ENCODE peak calls at places on chromosomes 16 and 17, in five cellular contexts. S is H54; C is KG1; D is gastrocnemius medialis; Y is effector memory CD4-positive, alpha-beta T cell. M is an unnamed sample.

GRCh38 chr17:30222741-30223175 is 12.7 kb downstream of the SLC6A4 start:
- DNase-seq in D (no peak), C (no peak), Y (no peak), S (no peak), M (no peak)

GRCh38 chr17:73744411-73744810 is 100.2 kb upstream of the SDK2 start:
- DNase-seq in S (no peak), D (no peak), Y (no peak), C (no peak), M (no peak)

GRCh38 chr17:40130352-40131042 is 8.7 kb downstream of the MSL1 start:
- DNase-seq in S (no peak), D (no peak), Y (no peak), C (no peak), M (peak)

GRCh38 chr17:82205720-82206508 is 6.7 kb downstream of the CCDC57 start:
- DNase-seq in C (peak), D (peak), Y (peak), S (peak), M (peak)

GRCh38 chr17:876272-876671 is 94.1 kb downstream of the MRM3 start:
- DNase-seq in C (peak), S (no peak), Y (no peak), D (no peak), M (no peak)

GRCh38 chr16:65254144-65254543 is 132.3 kb upstream of the CDH11 start:
- DNase-seq in C (no peak), D (no peak), Y (no peak), S (no peak), M (no peak)

GRCh38 chr17:4576729-4577322 is 7.5 kb upstream of the SMTNL2 start:
- DNase-seq in Y (no peak), S (no peak), C (no peak), D (no peak), M (no peak)

GRCh38 chr16:24018485-24018884 is 182.7 kb downstream of the PRKCB start:
- DNase-seq in D (no peak), C (no peak), S (no peak), Y (no peak), M (no peak)

GRCh38 chr17:50967795-50968194 is 101.6 kb upstream of the TOB1 start:
- DNase-seq in Y (no peak), S (no peak), D (no peak), C (no peak), M (no peak)

GRCh38 chr17:79928502-79929256 is 89.4 kb upstream of the CBX4 start:
- DNase-seq in D (no peak), C (no peak), Y (no peak), S (no peak), M (no peak)

GRCh38 chr17:47665655-47666054 is 15.9 kb downstream of the KPNB1 start:
- DNase-seq in S (no peak), Y (no peak), C (no peak), D (no peak), M (no peak)

GRCh38 chr17:5843366-5844026 is 226.7 kb upstream of the WSCD1 start:
- DNase-seq in Y (no peak), D (no peak), C (no peak), S (no peak), M (no peak)

GRCh38 chr17:76039121-76039520 is 12.0 kb upstream of the EVPL start:
- DNase-seq in D (no peak), C (no peak), S (no peak), Y (no peak), M (no peak)

GRCh38 chr16:1048442-1049112 is 24.0 kb upstream of the SSTR5 start:
- DNase-seq in C (no peak), Y (no peak), S (no peak), D (no peak), M (no peak)

GRCh38 chr16:61246592-61246991 is 789.6 kb downstream of the CDH8 start:
- DNase-seq in S (no peak), D (no peak), Y (no peak), C (no peak), M (no peak)

GRCh38 chr16:74601131-74601871 is 5.6 kb downstream of the GLG1 start:
- DNase-seq in D (no peak), C (no peak), S (no peak), Y (peak), M (peak)

GRCh38 chr16:27181020-27181419 is 22.3 kb upstream of the KDM8 start:
- DNase-seq in C (no peak), D (no peak), S (no peak), Y (no peak), M (no peak)

GRCh38 chr16:6048017-6048416 is 950.4 kb upstream of the EEF2KMT start:
- DNase-seq in D (no peak), Y (no peak), S (no peak), C (no peak), M (no peak)

GRCh38 chr17:77146882-77147281 is 6.1 kb downstream of the SEC14L1 start:
- DNase-seq in C (no peak), D (no peak), Y (no peak), S (no peak), M (no peak)

GRCh38 chr17:62870581-62870964 is 62.5 kb upstream of the MARCHF10 start:
- DNase-seq in C (no peak), S (no peak), D (no peak), Y (no peak), M (no peak)

GRCh38 chr17:72345536-72345935 is 224.7 kb downstream of the SOX9 start:
- DNase-seq in C (no peak), S (no peak), Y (no peak), D (no peak), M (no peak)

GRCh38 chr17:68705331-68706166 is 104.4 kb upstream of the FAM20A start:
- DNase-seq in C (no peak), Y (no peak), S (no peak), D (no peak), M (no peak)

GRCh38 chr17:33163827-33164555 is 129.1 kb downstream of the ASIC2 start:
- DNase-seq in C (no peak), Y (no peak), D (peak), S (no peak), M (no peak)

GRCh38 chr17:19262650-19263620 is 25.8 kb downstream of the EPN2 start:
- DNase-seq in S (no peak), C (no peak), D (no peak), Y (no peak), M (no peak)

GRCh38 chr16:19858006-19858653 is 26.5 kb downstream of the GPRC5B start:
- DNase-seq in C (no peak), Y (no peak), S (no peak), D (no peak), M (peak)

GRCh38 chr17:34852141-34852540 is 109.1 kb downstream of the CCT6B start:
- DNase-seq in Y (no peak), C (no peak), D (no peak), S (no peak), M (no peak)

GRCh38 chr17:63611354-63611753 is 10.7 kb downstream of the TACO1 start:
- DNase-seq in S (no peak), C (no peak), Y (no peak), D (no peak), M (no peak)

GRCh38 chr17:72890711-72891110 is 201.8 kb downstream of the SLC39A11 start:
- DNase-seq in D (no peak), Y (no peak), S (no peak), C (no peak), M (no peak)

GRCh38 chr16:20874088-20874581 is 26.0 kb downstream of the DCUN1D3 start:
- DNase-seq in C (no peak), Y (no peak), D (no peak), S (no peak), M (no peak)

GRCh38 chr17:80028030-80028429 is 7.6 kb downstream of the TBC1D16 start:
- DNase-seq in D (no peak), Y (no peak), C (no peak), S (no peak), M (no peak)

GRCh38 chr17:38870259-38871165 is 654 bp downstream of the LASP1 start:
- DNase-seq in D (peak), Y (peak), S (no peak), C (peak), M (peak)

GRCh38 chr17:13646411-13646810 is 44.7 kb upstream of the HS3ST3A1 start:
- DNase-seq in S (no peak), D (no peak), Y (no peak), C (no peak), M (no peak)